ENCODE peak calls at places on chromosome 9, in five cellular contexts. F is brain microvascular endothelial cell; A is CD8-positive, alpha-beta T cell; Z is CD4-positive, alpha-beta memory T cell; W is AG10803. E is an unnamed sample.

GRCh38 chr9:124447297-124447661 is 3.0 kb upstream of the ADGRD2 start:
- DNase-seq in F (no peak), A (no peak), Z (no peak), W (no peak), E (no peak)

GRCh38 chr9:4674783-4675182 is 4.6 kb upstream of the CDC37L1 start:
- DNase-seq in F (no peak), A (no peak), Z (no peak), W (peak), E (peak)

GRCh38 chr9:4126184-4126865 is 173.5 kb downstream of the GLIS3 start:
- DNase-seq in F (no peak), A (no peak), Z (no peak), W (peak), E (peak)

GRCh38 chr9:68637020-68637419 is 68.0 kb upstream of the PIP5K1B start:
- DNase-seq in F (no peak), A (no peak), Z (no peak), W (no peak), E (no peak)

GRCh38 chr9:120478208-120478607 is 101.8 kb downstream of the CDK5RAP2 start:
- DNase-seq in F (no peak), A (no peak), Z (no peak), W (peak), E (peak)

GRCh38 chr9:35675732-35676392 is 2.1 kb downstream of the CA9 start:
- DNase-seq in F (no peak), A (no peak), Z (no peak), W (no peak), E (no peak)

GRCh38 chr9:114972510-114972909 is 42.1 kb upstream of the TNFSF8 start:
- DNase-seq in F (no peak), A (no peak), Z (no peak), W (no peak), E (no peak)

GRCh38 chr9:35002623-35003022 is 13.1 kb downstream of the DNAJB5 start:
- DNase-seq in F (no peak), A (no peak), Z (no peak), W (no peak), E (no peak)

GRCh38 chr9:121692606-121693505 is 41.4 kb downstream of the DAB2IP start:
- DNase-seq in F (peak), A (no peak), Z (no peak), W (peak), E (no peak)

GRCh38 chr9:130862217-130862616 is 27.2 kb downstream of the ABL1 start:
- DNase-seq in F (no peak), A (no peak), Z (no peak), W (no peak), E (no peak)

GRCh38 chr9:91417602-91418218 is 5.9 kb downstream of the NFIL3 start:
- DNase-seq in F (no peak), A (no peak), Z (no peak), W (peak), E (no peak)

GRCh38 chr9:133518193-133518592 is 6.6 kb downstream of the MYMK start:
- DNase-seq in F (no peak), A (no peak), Z (no peak), W (no peak), E (no peak)

GRCh38 chr9:93960221-93960970 is 5.2 kb upstream of the BARX1 start:
- DNase-seq in F (no peak), A (no peak), Z (no peak), W (no peak), E (no peak)

GRCh38 chr9:124040935-124041816 is 29.6 kb downstream of the LHX2 start:
- DNase-seq in F (no peak), A (peak), Z (no peak), W (no peak), E (no peak)

GRCh38 chr9:134778841-134779411 is 101.7 kb upstream of the FCN2 start:
- DNase-seq in F (peak), A (no peak), Z (no peak), W (peak), E (peak)

GRCh38 chr9:83537331-83538171 is 650 bp downstream of the FRMD3 start:
- DNase-seq in F (no peak), A (no peak), Z (no peak), W (peak), E (peak)

GRCh38 chr9:89051421-89051820 is 60.2 kb downstream of the S1PR3 start:
- DNase-seq in F (no peak), A (no peak), Z (no peak), W (no peak), E (no peak)

GRCh38 chr9:3329361-3329760 is 196.4 kb downstream of the RFX3 start:
- DNase-seq in F (no peak), A (no peak), Z (no peak), W (peak), E (peak)

GRCh38 chr9:121862973-121863372 is 211.5 kb downstream of the DAB2IP start:
- DNase-seq in F (no peak), A (no peak), Z (no peak), W (no peak), E (no peak)

GRCh38 chr9:98192503-98193335 is at the start of gene CORO2A:
- DNase-seq in F (peak), A (peak), Z (peak), W (peak), E (peak)

GRCh38 chr9:36597412-36598178 is 24.9 kb downstream of the MELK start:
- DNase-seq in F (peak), A (no peak), Z (no peak), W (peak), E (peak)

GRCh38 chr9:1490341-1491115 is 440.4 kb downstream of the DMRT2 start:
- DNase-seq in F (no peak), A (no peak), Z (no peak), W (peak), E (no peak)

GRCh38 chr9:133204335-133204992 is 4.6 kb downstream of the OBP2B start:
- DNase-seq in F (no peak), A (no peak), Z (no peak), W (no peak), E (no peak)

GRCh38 chr9:99253772-99254431 is 31.8 kb downstream of the SEC61B start:
- DNase-seq in F (no peak), A (peak), Z (peak), W (no peak), E (no peak)
- H3K4me3 ChIP-seq in F (no peak), A (peak), Z (no peak), W (no peak), E (no peak)

GRCh38 chr9:137129089-137129455 is 9.9 kb upstream of the GRIN1 start:
- DNase-seq in F (peak), A (no peak), Z (no peak), W (peak), E (peak)

GRCh38 chr9:137129456-137130175 is 9.3 kb upstream of the GRIN1 start:
- DNase-seq in F (peak), A (peak), Z (peak), W (peak), E (peak)

GRCh38 chr9:137128158-137129088 is 10.5 kb upstream of the GRIN1 start:
- DNase-seq in F (no peak), A (no peak), Z (peak), W (no peak), E (no peak)

GRCh38 chr9:137126786-137127185 is 12.2 kb upstream of the GRIN1 start:
- DNase-seq in F (no peak), A (no peak), Z (no peak), W (no peak), E (no peak)

DNA sequence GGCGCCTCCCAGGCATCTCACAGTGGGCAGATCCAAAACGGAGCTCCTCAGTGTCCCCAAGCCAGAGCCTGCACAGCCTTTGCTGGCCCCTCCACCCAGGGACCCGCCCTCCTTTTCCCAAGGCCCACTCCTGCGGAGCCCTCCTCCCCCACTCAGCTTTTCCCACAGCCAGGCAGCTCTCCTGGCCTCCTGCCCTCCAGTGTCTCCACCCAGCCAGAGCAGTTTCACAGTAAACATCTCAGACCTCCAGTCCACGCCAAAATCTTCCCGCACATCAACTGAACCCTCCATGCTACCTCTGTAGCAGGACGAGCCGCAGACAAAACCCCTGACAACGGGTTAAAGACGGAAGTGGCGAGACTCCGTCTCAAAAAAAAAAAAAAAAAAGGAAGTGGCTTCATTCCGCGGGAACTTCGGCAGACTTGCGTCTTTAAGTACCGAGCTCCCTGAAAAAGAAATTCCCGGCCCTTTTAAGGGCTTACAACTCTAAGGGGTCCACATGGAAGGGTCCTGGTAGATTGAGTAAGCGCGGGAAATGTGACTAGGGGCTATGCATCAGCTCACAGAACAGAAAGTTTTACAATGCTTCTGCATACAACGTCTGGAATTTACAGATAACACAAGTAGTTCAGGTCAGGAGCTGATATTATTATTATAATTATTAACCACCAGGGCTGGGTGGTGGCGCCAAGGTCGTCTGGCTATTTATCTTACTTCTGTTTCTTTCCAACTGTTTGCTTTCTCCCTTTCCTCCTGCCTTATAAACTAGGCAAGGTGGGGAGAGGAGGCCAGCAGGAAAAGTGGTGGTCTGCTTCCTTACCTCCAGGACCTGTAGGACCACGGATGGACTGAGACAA is 11.4 kb upstream of the GRIN1 start:
- DNase-seq in F (no peak), A (peak), Z (peak), W (no peak), E (no peak)
- H3K4me3 ChIP-seq in F (peak), A (peak), Z (peak), W (no peak), E (no peak)

GRCh38 chr9:75891277-75892167 is 1.0 kb downstream of the PCSK5 start:
- DNase-seq in F (peak), A (peak), Z (peak), W (peak), E (peak)

GRCh38 chr9:75895112-75895511 is 4.6 kb downstream of the PCSK5 start:
- DNase-seq in F (no peak), A (no peak), Z (no peak), W (no peak), E (no peak)

GRCh38 chr9:75890541-75891276 is at the start of gene PCSK5:
- DNase-seq in F (peak), A (peak), Z (peak), W (peak), E (peak)

GRCh38 chr9:75892168-75892901 is 1.9 kb downstream of the PCSK5 start:
- DNase-seq in F (no peak), A (no peak), Z (no peak), W (no peak), E (peak)

DNA sequence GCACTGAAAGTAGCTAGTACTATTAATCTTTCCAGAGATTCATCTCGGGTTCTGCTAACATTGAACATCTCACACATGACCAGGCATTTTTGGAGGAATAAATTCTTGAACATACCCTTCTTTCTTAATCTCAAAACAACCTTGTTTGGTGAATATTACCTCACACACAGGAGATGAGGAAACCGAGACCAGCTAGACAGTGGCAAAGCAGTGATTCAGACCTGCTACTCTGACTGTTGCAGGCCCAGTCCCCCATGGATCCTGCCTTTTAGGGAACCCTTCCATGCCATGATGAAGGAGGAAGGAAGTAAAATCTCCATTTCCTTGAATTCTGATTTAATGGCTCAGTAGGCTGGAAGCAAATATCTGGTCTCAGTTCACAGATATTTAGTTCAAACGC is 2.6 kb downstream of the PCSK5 start:
- DNase-seq in F (no peak), A (no peak), Z (no peak), W (no peak), E (peak)
- H3K4me3 ChIP-seq in F (no peak), A (peak), Z (no peak), W (no peak), E (no peak)

GRCh38 chr9:127133739-127134167 is 11.3 kb upstream of the ANGPTL2 start:
- DNase-seq in F (peak), A (no peak), Z (no peak), W (peak), E (peak)

GRCh38 chr9:127132375-127132774 is 9.9 kb upstream of the ANGPTL2 start:
- DNase-seq in F (no peak), A (no peak), Z (no peak), W (no peak), E (no peak)

GRCh38 chr9:127135056-127135745 is 12.8 kb upstream of the ANGPTL2 start:
- DNase-seq in F (no peak), A (no peak), Z (no peak), W (no peak), E (no peak)

GRCh38 chr9:127131871-127132270 is 9.4 kb upstream of the ANGPTL2 start:
- DNase-seq in F (peak), A (no peak), Z (no peak), W (peak), E (peak)

GRCh38 chr9:127132921-127133647 is 10.6 kb upstream of the ANGPTL2 start:
- DNase-seq in F (peak), A (no peak), Z (no peak), W (peak), E (peak)
- H3K4me3 ChIP-seq in F (no peak), A (no peak), Z (no peak), W (no peak), E (no peak)

GRCh38 chr9:135887585-135888050 is 19.7 kb downstream of the CAMSAP1 start:
- DNase-seq in F (no peak), A (peak), Z (peak), W (no peak), E (no peak)
- H3K4me3 ChIP-seq in F (no peak), A (peak), Z (peak), W (no peak), E (no peak)

GRCh38 chr9:108815156-108815555 is 40.6 kb downstream of the ACTL7B start:
- DNase-seq in F (no peak), A (no peak), Z (no peak), W (no peak), E (no peak)
- H3K4me3 ChIP-seq in F (no peak), A (no peak), Z (no peak), W (no peak), E (no peak)

GRCh38 chr9:108271236-108271635 is 584.5 kb downstream of the ACTL7B start:
- DNase-seq in F (no peak), A (no peak), Z (no peak), W (no peak), E (no peak)

GRCh38 chr9:108272350-108272899 is 583.4 kb downstream of the ACTL7B start:
- DNase-seq in F (peak), A (no peak), Z (no peak), W (peak), E (peak)

GRCh38 chr9:108270041-108270440 is 585.7 kb downstream of the ACTL7B start:
- DNase-seq in F (no peak), A (no peak), Z (no peak), W (no peak), E (peak)

GRCh38 chr9:108273988-108274387 is 581.8 kb downstream of the ACTL7B start:
- DNase-seq in F (no peak), A (no peak), Z (no peak), W (peak), E (no peak)

DNA sequence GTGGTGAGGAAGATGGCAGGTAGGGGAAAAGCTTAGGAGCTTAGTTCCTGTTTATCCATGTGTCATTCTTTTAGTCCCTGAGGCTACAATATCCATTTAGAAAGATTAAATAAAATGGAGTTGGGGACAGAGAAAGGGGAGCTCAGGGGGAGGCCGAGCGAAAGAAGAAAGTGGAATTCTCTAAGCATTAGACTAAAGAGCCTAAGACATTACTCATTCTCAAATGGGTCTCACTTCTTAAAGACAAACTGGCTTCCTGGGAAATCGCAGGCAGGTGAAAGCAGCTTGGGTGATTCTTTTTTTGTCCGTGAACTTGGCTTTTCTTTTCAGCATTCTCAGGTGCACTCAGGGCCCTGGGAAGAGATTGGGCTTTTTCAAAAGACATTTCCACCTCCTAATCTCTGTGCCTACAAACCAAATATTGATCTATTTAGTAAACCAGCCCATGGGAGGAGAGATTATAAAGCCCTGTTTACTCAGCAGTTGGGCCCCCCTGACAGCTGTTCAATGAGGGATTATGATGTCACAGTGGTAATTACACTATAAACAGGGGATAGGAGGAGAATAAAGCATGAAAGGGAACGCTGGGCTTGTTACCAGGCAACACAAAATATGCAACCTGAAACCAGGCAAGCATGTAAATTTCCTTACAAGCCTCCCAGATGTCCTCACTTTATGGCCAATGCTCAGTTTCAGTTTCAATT is 584.0 kb downstream of the ACTL7B start:
- DNase-seq in F (peak), A (no peak), Z (no peak), W (peak), E (peak)
- H3K4me3 ChIP-seq in F (peak), A (no peak), Z (no peak), W (peak), E (peak)

GRCh38 chr9:29209748-29210276 is 1636.5 kb upstream of the C9orf72 start:
- DNase-seq in F (no peak), A (no peak), Z (no peak), W (no peak), E (no peak)

GRCh38 chr9:29212590-29213373 is 1639.5 kb upstream of the C9orf72 start:
- DNase-seq in F (no peak), A (no peak), Z (no peak), W (no peak), E (no peak)

GRCh38 chr9:29208670-29209069 is 1635.4 kb upstream of the C9orf72 start:
- DNase-seq in F (no peak), A (no peak), Z (no peak), W (no peak), E (peak)

GRCh38 chr9:29211681-29212589 is 1638.7 kb upstream of the C9orf72 start:
- DNase-seq in F (no peak), A (peak), Z (no peak), W (peak), E (peak)

GRCh38 chr9:29211003-29211584 is 1637.8 kb upstream of the C9orf72 start:
- DNase-seq in F (no peak), A (no peak), Z (no peak), W (no peak), E (no peak)
- H3K4me3 ChIP-seq in F (no peak), A (no peak), Z (no peak), W (no peak), E (no peak)

GRCh38 chr9:38063363-38063707 is 5.7 kb downstream of the SHB start:
- DNase-seq in F (no peak), A (no peak), Z (no peak), W (no peak), E (no peak)
- H3K4me3 ChIP-seq in F (no peak), A (no peak), Z (no peak), W (no peak), E (peak)